ENCODE peak calls at places on chromosome 4, in five cellular contexts. M, Z, H, G and N are unnamed samples.

GRCh38 chr4:137310593-137311490 is 221.5 kb downstream of the PCDH18 start:
- DNase-seq in Z (no peak), H (no peak), M (no peak), G (peak; percentile 89), N (no peak)

GRCh38 chr4:73452953-73453700 is 17.1 kb downstream of the AFP start:
- DNase-seq in G (no peak), H (no peak), M (no peak), Z (no peak), N (no peak)

GRCh38 chr4:78298618-78299017 is 241.5 kb downstream of the FRAS1 start:
- DNase-seq in M (no peak), H (no peak), G (peak; percentile 30), Z (no peak), N (no peak)

GRCh38 chr4:81804849-81805248 is 333.1 kb upstream of the RASGEF1B start:
- DNase-seq in H (no peak), M (no peak), G (no peak), Z (no peak), N (no peak)

GRCh38 chr4:75037253-75037652 is 104.3 kb downstream of the PARM1 start:
- DNase-seq in G (no peak), H (no peak), M (no peak), Z (no peak), N (no peak)

GRCh38 chr4:102627831-102628523 is 126.8 kb downstream of the NFKB1 start:
- DNase-seq in G (no peak), H (no peak), M (no peak), Z (no peak), N (no peak)

GRCh38 chr4:70737409-70737808 is 15.6 kb downstream of the RUFY3 start:
- DNase-seq in G (no peak), M (no peak), H (no peak), Z (no peak), N (no peak)

GRCh38 chr4:106186201-106186600 is 129.8 kb downstream of the TBCK start:
- DNase-seq in H (no peak), G (peak; percentile 36), M (no peak), Z (no peak), N (no peak)

GRCh38 chr4:28225005-28225404 is 1364.4 kb downstream of the STIM2 start:
- DNase-seq in M (no peak), Z (peak; percentile 50), H (no peak), G (peak; percentile 57), N (no peak)

GRCh38 chr4:150280081-150280950 is 202.1 kb downstream of the DCLK2 start:
- DNase-seq in G (peak; percentile 88), Z (peak; percentile 33), H (no peak), M (no peak), N (no peak)

GRCh38 chr4:81030617-81031388 is at the start of gene BMP3:
- DNase-seq in M (peak; percentile 60), Z (peak; percentile 69), G (peak; percentile 26), H (no peak), N (no peak)

GRCh38 chr4:127809173-127809800 is 27.2 kb downstream of the HSPA4L start:
- DNase-seq in M (no peak), Z (peak; percentile 24), H (no peak), G (peak; percentile 13), N (no peak)

GRCh38 chr4:26132858-26133257 is 188.0 kb upstream of the RBPJ start:
- DNase-seq in G (no peak), M (no peak), H (no peak), Z (no peak), N (no peak)

GRCh38 chr4:183637461-183637860 is 21.5 kb downstream of the RWDD4 start:
- DNase-seq in H (no peak), G (peak; percentile 24), M (no peak), Z (no peak), N (no peak)

GRCh38 chr4:169030575-169030982 is 20.5 kb upstream of the CBR4 start:
- DNase-seq in G (peak; percentile 16), Z (no peak), M (no peak), H (no peak), N (no peak)

GRCh38 chr4:182576609-182577289 is 333.5 kb downstream of the TENM3 start:
- DNase-seq in H (no peak), Z (peak; percentile 53), M (no peak), G (no peak), N (no peak)

GRCh38 chr4:108107729-108108382 is 60.9 kb downstream of the LEF1 start:
- DNase-seq in H (no peak), M (no peak), G (no peak), Z (no peak), N (no peak)

GRCh38 chr4:185222598-185222997 is 13.2 kb downstream of the SNX25 start:
- DNase-seq in Z (no peak), H (no peak), M (no peak), G (peak; percentile 85), N (no peak)

GRCh38 chr4:132646186-132646585 is 502.9 kb upstream of the PCDH10 start:
- DNase-seq in G (no peak), H (no peak), Z (no peak), M (no peak), N (no peak)

GRCh38 chr4:169870507-169870906 is 112.8 kb upstream of the HPF1 start:
- DNase-seq in Z (no peak), G (no peak), M (no peak), H (no peak), N (no peak)

GRCh38 chr4:6692806-6693205 is 872 bp upstream of the S100P start:
- DNase-seq in M (no peak), H (no peak), Z (no peak), G (peak; percentile 41), N (no peak)

GRCh38 chr4:182141046-182141445 is 102.2 kb upstream of the TENM3 start:
- DNase-seq in G (no peak), H (no peak), M (peak; percentile 47), Z (no peak), N (no peak)

GRCh38 chr4:73001885-73002284 is 67.6 kb downstream of the COX18 start:
- DNase-seq in M (no peak), G (no peak), Z (no peak), H (no peak), N (no peak)

GRCh38 chr4:187172340-187172761 is 448.7 kb upstream of the FAT1 start:
- DNase-seq in H (no peak), Z (no peak), G (peak; percentile 95), M (no peak), N (no peak)

GRCh38 chr4:93759506-93759905 is 69.0 kb upstream of the ATOH1 start:
- DNase-seq in G (no peak), H (no peak), M (no peak), Z (no peak), N (no peak)

GRCh38 chr4:147336252-147336651 is 144.6 kb upstream of the EDNRA start:
- DNase-seq in H (no peak), M (no peak), Z (no peak), G (peak; percentile 15), N (no peak)

GRCh38 chr4:84750956-84751275 is 168.0 kb downstream of the CDS1 start:
- DNase-seq in M (no peak), G (no peak), Z (no peak), H (no peak), N (no peak)

GRCh38 chr4:3440979-3441500 is 728 bp upstream of the HGFAC start:
- DNase-seq in G (peak; percentile 26), Z (no peak), H (no peak), M (no peak), N (no peak)

GRCh38 chr4:109462802-109463201 is 29.2 kb downstream of the SEC24B start:
- DNase-seq in H (no peak), M (no peak), Z (no peak), G (peak; percentile 13), N (no peak)

GRCh38 chr4:8394125-8394524 is 46.4 kb downstream of the ACOX3 start:
- DNase-seq in Z (no peak), H (no peak), M (peak; percentile 35), G (peak; percentile 68), N (no peak)

GRCh38 chr4:74021617-74022016 is 16.9 kb downstream of the CXCL3 start:
- DNase-seq in G (no peak), M (no peak), H (no peak), Z (no peak), N (no peak)

GRCh38 chr4:6716958-6717655 is 1.1 kb downstream of the BLOC1S4 start:
- DNase-seq in G (no peak), H (no peak), Z (no peak), M (no peak), N (no peak)

GRCh38 chr4:181688416-181688815 is 554.8 kb upstream of the TENM3 start:
- DNase-seq in H (no peak), G (peak; percentile 29), Z (no peak), M (no peak), N (no peak)

GRCh38 chr4:26885912-26886274 is 25.3 kb downstream of the STIM2 start:
- DNase-seq in H (no peak), Z (no peak), M (no peak), G (no peak), N (no peak)

GRCh38 chr4:48913346-48913745 is 6.8 kb upstream of the OCIAD2 start:
- DNase-seq in G (peak; percentile 70), Z (no peak), H (no peak), M (no peak), N (no peak)

GRCh38 chr4:158796370-158797140 is 27.7 kb downstream of the FNIP2 start:
- DNase-seq in M (no peak), G (peak; percentile 52), H (no peak), Z (no peak), N (no peak)

GRCh38 chr4:34720563-34720962 is 1523.8 kb downstream of the ARAP2 start:
- DNase-seq in G (peak; percentile 52), M (no peak), Z (peak; percentile 40), H (no peak), N (no peak)

GRCh38 chr4:119854364-119854763 is 212.3 kb downstream of the MAD2L1 start:
- DNase-seq in M (no peak), H (no peak), G (no peak), Z (no peak), N (no peak)